ENCODE peak calls at places on chromosomes 1 and 21, in ten cellular contexts. One of them, this sample, is unnamed.

GRCh38 chr1:192559115-192560006 is 16.2 kb upstream of the RGS1 start:
- DNase-seq in sigmoid colon: no peak
- DNase-seq in breast epithelium: no peak
- DNase-seq in GM12878: no peak
- DNase-seq in stomach: no peak
- DNase-seq in endothelial cell of umbilical vein: peak; percentile 96
- DNase-seq in HCT116: peak; percentile 68
- DNase-seq in SK-N-SH: no peak
- DNase-seq in spleen: no peak
- DNase-seq in upper lobe of left lung: no peak
- DNase-seq in this sample: peak; percentile 69

GRCh38 chr21:33587792-33588484 is 546 bp downstream of the DONSON start:
- DNase-seq in endothelial cell of umbilical vein: peak; percentile 51
- DNase-seq in HCT116: no peak
- DNase-seq in spleen: no peak
- DNase-seq in GM12878: no peak
- DNase-seq in SK-N-SH: no peak
- DNase-seq in sigmoid colon: peak; percentile 74
- DNase-seq in breast epithelium: no peak
- DNase-seq in upper lobe of left lung: no peak
- DNase-seq in stomach: peak; percentile 34
- DNase-seq in this sample: no peak

GRCh38 chr1:151255381-151255780 is 847 bp downstream of the PSMD4 start:
- DNase-seq in GM12878: no peak
- DNase-seq in stomach: no peak
- DNase-seq in SK-N-SH: peak; percentile 9
- DNase-seq in spleen: no peak
- DNase-seq in breast epithelium: no peak
- DNase-seq in endothelial cell of umbilical vein: no peak
- DNase-seq in HCT116: no peak
- DNase-seq in sigmoid colon: no peak
- DNase-seq in upper lobe of left lung: no peak
- DNase-seq in this sample: no peak

GRCh38 chr1:13483946-13484345 is 29.9 kb downstream of the LRRC38 start:
- DNase-seq in stomach: no peak
- DNase-seq in sigmoid colon: no peak
- DNase-seq in SK-N-SH: no peak
- DNase-seq in upper lobe of left lung: peak; percentile 44
- DNase-seq in endothelial cell of umbilical vein: no peak
- DNase-seq in HCT116: no peak
- DNase-seq in breast epithelium: no peak
- DNase-seq in GM12878: no peak
- DNase-seq in spleen: no peak
- DNase-seq in this sample: no peak

GRCh38 chr1:4086085-4086850 is 186.2 kb upstream of the C1orf174 start:
- DNase-seq in endothelial cell of umbilical vein: no peak
- DNase-seq in SK-N-SH: peak; percentile 56
- DNase-seq in upper lobe of left lung: peak; percentile 38
- DNase-seq in sigmoid colon: peak; percentile 50
- DNase-seq in GM12878: no peak
- DNase-seq in HCT116: no peak
- DNase-seq in spleen: peak; percentile 23
- DNase-seq in stomach: no peak
- DNase-seq in breast epithelium: no peak
- DNase-seq in this sample: no peak

GRCh38 chr1:166691476-166691875 is 147.8 kb upstream of the POGK start:
- DNase-seq in HCT116: no peak
- DNase-seq in spleen: no peak
- DNase-seq in sigmoid colon: no peak
- DNase-seq in GM12878: no peak
- DNase-seq in SK-N-SH: no peak
- DNase-seq in stomach: no peak
- DNase-seq in upper lobe of left lung: no peak
- DNase-seq in endothelial cell of umbilical vein: no peak
- DNase-seq in breast epithelium: no peak
- DNase-seq in this sample: no peak

GRCh38 chr1:11571906-11572616 is 82.2 kb downstream of the FBXO2 start:
- DNase-seq in breast epithelium: no peak
- DNase-seq in HCT116: peak; percentile 8
- DNase-seq in spleen: peak; percentile 28
- DNase-seq in upper lobe of left lung: no peak
- DNase-seq in stomach: no peak
- DNase-seq in GM12878: no peak
- DNase-seq in SK-N-SH: no peak
- DNase-seq in endothelial cell of umbilical vein: no peak
- DNase-seq in sigmoid colon: no peak
- DNase-seq in this sample: no peak

GRCh38 chr1:8039065-8039464 is 13.0 kb upstream of the ERRFI1 start:
- DNase-seq in stomach: no peak
- DNase-seq in GM12878: no peak
- DNase-seq in breast epithelium: no peak
- DNase-seq in upper lobe of left lung: no peak
- DNase-seq in endothelial cell of umbilical vein: no peak
- DNase-seq in HCT116: no peak
- DNase-seq in spleen: no peak
- DNase-seq in sigmoid colon: no peak
- DNase-seq in SK-N-SH: no peak
- DNase-seq in this sample: no peak

GRCh38 chr1:115331531-115332331 is 6.3 kb downstream of the NGF start:
- DNase-seq in sigmoid colon: no peak
- DNase-seq in breast epithelium: no peak
- DNase-seq in SK-N-SH: no peak
- DNase-seq in upper lobe of left lung: no peak
- DNase-seq in stomach: no peak
- DNase-seq in GM12878: no peak
- DNase-seq in endothelial cell of umbilical vein: no peak
- DNase-seq in spleen: no peak
- DNase-seq in HCT116: no peak
- DNase-seq in this sample: no peak

GRCh38 chr21:30408782-30409494 is 13.1 kb downstream of the KRTAP13-1 start:
- DNase-seq in SK-N-SH: peak; percentile 49
- DNase-seq in GM12878: no peak
- DNase-seq in endothelial cell of umbilical vein: no peak
- DNase-seq in sigmoid colon: no peak
- DNase-seq in HCT116: peak; percentile 2
- DNase-seq in upper lobe of left lung: peak; percentile 31
- DNase-seq in stomach: peak; percentile 66
- DNase-seq in spleen: no peak
- DNase-seq in breast epithelium: peak; percentile 23
- DNase-seq in this sample: no peak

GRCh38 chr1:220189750-220190347 is 82.4 kb downstream of the RAB3GAP2 start:
- DNase-seq in upper lobe of left lung: no peak
- DNase-seq in SK-N-SH: peak; percentile 32
- DNase-seq in spleen: no peak
- DNase-seq in sigmoid colon: no peak
- DNase-seq in HCT116: peak; percentile 23
- DNase-seq in breast epithelium: no peak
- DNase-seq in endothelial cell of umbilical vein: peak; percentile 25
- DNase-seq in stomach: no peak
- DNase-seq in GM12878: no peak
- DNase-seq in this sample: no peak

GRCh38 chr1:36924282-36924791 is 110.0 kb downstream of the GRIK3 start:
- DNase-seq in GM12878: no peak
- DNase-seq in SK-N-SH: peak; percentile 38
- DNase-seq in breast epithelium: no peak
- DNase-seq in sigmoid colon: peak; percentile 63
- DNase-seq in stomach: peak; percentile 49
- DNase-seq in spleen: no peak
- DNase-seq in upper lobe of left lung: no peak
- DNase-seq in HCT116: no peak
- DNase-seq in endothelial cell of umbilical vein: peak; percentile 28
- DNase-seq in this sample: no peak

GRCh38 chr1:75672108-75672507 is 52.4 kb upstream of the ACADM start:
- DNase-seq in spleen: no peak
- DNase-seq in breast epithelium: no peak
- DNase-seq in upper lobe of left lung: no peak
- DNase-seq in GM12878: no peak
- DNase-seq in SK-N-SH: no peak
- DNase-seq in HCT116: no peak
- DNase-seq in stomach: no peak
- DNase-seq in sigmoid colon: no peak
- DNase-seq in endothelial cell of umbilical vein: no peak
- DNase-seq in this sample: no peak

GRCh38 chr1:75673399-75673798 is 51.1 kb upstream of the ACADM start:
- DNase-seq in stomach: no peak
- DNase-seq in upper lobe of left lung: no peak
- DNase-seq in GM12878: no peak
- DNase-seq in HCT116: no peak
- DNase-seq in SK-N-SH: no peak
- DNase-seq in breast epithelium: no peak
- DNase-seq in sigmoid colon: no peak
- DNase-seq in endothelial cell of umbilical vein: no peak
- DNase-seq in spleen: no peak
- DNase-seq in this sample: no peak

GRCh38 chr1:75671708-75672107 is 52.8 kb upstream of the ACADM start:
- DNase-seq in spleen: no peak
- DNase-seq in endothelial cell of umbilical vein: no peak
- DNase-seq in GM12878: no peak
- DNase-seq in HCT116: no peak
- DNase-seq in stomach: no peak
- DNase-seq in breast epithelium: no peak
- DNase-seq in sigmoid colon: no peak
- DNase-seq in upper lobe of left lung: no peak
- DNase-seq in SK-N-SH: no peak
- DNase-seq in this sample: no peak

GRCh38 chr1:75673885-75674284 is 50.6 kb upstream of the ACADM start:
- DNase-seq in endothelial cell of umbilical vein: no peak
- DNase-seq in HCT116: no peak
- DNase-seq in stomach: no peak
- DNase-seq in GM12878: no peak
- DNase-seq in SK-N-SH: no peak
- DNase-seq in spleen: no peak
- DNase-seq in sigmoid colon: no peak
- DNase-seq in breast epithelium: no peak
- DNase-seq in upper lobe of left lung: no peak
- DNase-seq in this sample: no peak

GRCh38 chr1:75672528-75673393 is 51.7 kb upstream of the ACADM start:
- DNase-seq in endothelial cell of umbilical vein: no peak
- DNase-seq in stomach: no peak
- DNase-seq in SK-N-SH: no peak
- DNase-seq in GM12878: no peak
- DNase-seq in HCT116: peak; percentile 55
- DNase-seq in upper lobe of left lung: no peak
- DNase-seq in spleen: no peak
- DNase-seq in sigmoid colon: no peak
- DNase-seq in breast epithelium: no peak
- DNase-seq in this sample: no peak
- TF ChIP-seq POLR2AphosphoS5 in endothelial cell of umbilical vein: no peak
- TF ChIP-seq POLR2AphosphoS5 in stomach: no peak
- TF ChIP-seq POLR2AphosphoS5 in SK-N-SH: no peak
- TF ChIP-seq POLR2AphosphoS5 in GM12878: no peak
- TF ChIP-seq POLR2AphosphoS5 in HCT116: no peak
- TF ChIP-seq POLR2AphosphoS5 in upper lobe of left lung: no peak
- TF ChIP-seq POLR2AphosphoS5 in spleen: no peak
- TF ChIP-seq POLR2AphosphoS5 in sigmoid colon: no peak
- TF ChIP-seq POLR2AphosphoS5 in breast epithelium: no peak
- TF ChIP-seq POLR2AphosphoS5 in this sample: no peak

DNA sequence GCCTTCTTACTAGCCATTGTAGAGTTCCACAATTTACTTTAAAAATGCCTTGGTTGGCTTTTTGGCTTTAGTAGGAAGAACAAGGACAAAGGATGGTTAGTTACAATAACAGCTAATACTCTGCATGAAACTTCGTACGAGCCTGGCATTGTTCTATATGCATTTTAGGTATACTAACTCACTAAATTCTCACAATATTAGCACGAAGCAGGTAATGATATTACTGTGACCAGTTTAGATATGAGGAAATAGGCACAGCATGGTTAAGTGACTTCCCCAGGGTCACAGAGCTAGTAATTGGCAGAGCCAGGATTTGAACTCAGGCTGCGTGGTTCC is 50.5 kb upstream of the CYP2J2 start:
- DNase-seq in upper lobe of left lung: no peak
- DNase-seq in GM12878: no peak
- DNase-seq in sigmoid colon: no peak
- DNase-seq in SK-N-SH: no peak
- DNase-seq in spleen: no peak
- DNase-seq in stomach: no peak
- DNase-seq in endothelial cell of umbilical vein: no peak
- DNase-seq in HCT116: no peak
- DNase-seq in breast epithelium: no peak
- DNase-seq in this sample: no peak
- TF ChIP-seq CTCF in upper lobe of left lung: no peak
- TF ChIP-seq CTCF in GM12878: no peak
- TF ChIP-seq CTCF in sigmoid colon: no peak
- TF ChIP-seq CTCF in SK-N-SH: no peak
- TF ChIP-seq CTCF in spleen: no peak
- TF ChIP-seq CTCF in stomach: no peak
- TF ChIP-seq CTCF in endothelial cell of umbilical vein: no peak
- TF ChIP-seq CTCF in HCT116: no peak
- TF ChIP-seq CTCF in breast epithelium: no peak
- TF ChIP-seq CTCF in this sample: peak; percentile 70

DNA sequence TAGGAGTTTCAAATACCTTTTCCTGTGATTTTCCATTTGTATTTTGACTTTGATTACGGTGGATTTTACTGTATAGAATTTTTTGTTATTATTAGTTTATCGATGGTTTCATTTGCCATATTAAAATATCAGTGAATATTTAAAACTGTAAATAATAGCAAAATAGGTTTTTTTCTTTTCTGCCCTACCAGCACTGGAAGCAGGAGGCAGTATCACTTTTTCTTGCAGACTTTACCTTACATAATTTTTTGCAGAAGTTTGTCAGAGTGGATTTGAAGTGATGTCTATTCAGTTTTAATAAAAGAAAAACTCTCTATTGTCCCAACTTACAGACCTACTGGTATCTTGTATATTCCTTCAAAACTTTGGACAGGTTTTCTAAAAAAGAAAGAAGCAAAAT is 213.6 kb downstream of the CENPF start:
- DNase-seq in endothelial cell of umbilical vein: no peak
- DNase-seq in GM12878: no peak
- DNase-seq in HCT116: no peak
- DNase-seq in spleen: no peak
- DNase-seq in stomach: no peak
- DNase-seq in sigmoid colon: no peak
- DNase-seq in breast epithelium: no peak
- DNase-seq in SK-N-SH: no peak
- DNase-seq in upper lobe of left lung: no peak
- DNase-seq in this sample: no peak
- TF ChIP-seq POLR2AphosphoS5 in endothelial cell of umbilical vein: no peak
- TF ChIP-seq POLR2AphosphoS5 in GM12878: no peak
- TF ChIP-seq POLR2AphosphoS5 in HCT116: no peak
- TF ChIP-seq POLR2AphosphoS5 in spleen: no peak
- TF ChIP-seq POLR2AphosphoS5 in stomach: no peak
- TF ChIP-seq POLR2AphosphoS5 in sigmoid colon: no peak
- TF ChIP-seq POLR2AphosphoS5 in breast epithelium: no peak
- TF ChIP-seq POLR2AphosphoS5 in SK-N-SH: no peak
- TF ChIP-seq POLR2AphosphoS5 in upper lobe of left lung: no peak
- TF ChIP-seq POLR2AphosphoS5 in this sample: no peak

DNA sequence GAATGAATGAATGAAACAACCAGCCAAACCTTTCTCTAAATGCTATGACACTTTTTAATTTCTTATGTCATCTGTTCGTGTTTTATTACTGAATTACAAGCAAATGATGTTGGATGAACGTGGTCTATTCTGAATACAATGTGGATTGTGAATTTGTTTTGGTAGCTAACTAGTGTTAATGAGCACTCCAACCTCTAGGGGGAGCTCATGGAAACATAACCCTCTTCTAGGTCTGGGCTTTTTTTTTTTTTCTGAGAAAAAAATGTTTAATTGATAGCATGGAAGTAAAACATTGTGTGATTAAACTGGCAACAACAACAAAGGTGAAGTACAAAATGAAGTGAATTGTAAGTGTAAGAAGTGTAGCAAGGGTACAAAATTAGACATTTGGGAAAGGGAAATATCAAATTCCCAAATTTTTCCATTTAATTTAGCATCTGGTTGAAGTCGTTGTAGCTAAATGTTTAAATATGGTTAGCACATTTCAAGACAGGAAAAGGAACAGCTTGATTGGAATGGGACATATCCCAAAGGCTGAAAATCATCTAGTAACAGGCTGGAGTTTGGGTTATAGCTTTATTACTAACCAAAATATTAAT is 42.6 kb upstream of the PTGS2 start:
- DNase-seq in spleen: no peak
- DNase-seq in GM12878: no peak
- DNase-seq in endothelial cell of umbilical vein: peak; percentile 52
- DNase-seq in upper lobe of left lung: no peak
- DNase-seq in sigmoid colon: no peak
- DNase-seq in stomach: no peak
- DNase-seq in HCT116: peak; percentile 51
- DNase-seq in SK-N-SH: peak; percentile 23
- DNase-seq in breast epithelium: no peak
- DNase-seq in this sample: no peak
- TF ChIP-seq CTCF in spleen: peak; percentile 29
- TF ChIP-seq CTCF in GM12878: peak; percentile 73
- TF ChIP-seq CTCF in endothelial cell of umbilical vein: peak; percentile 56
- TF ChIP-seq CTCF in upper lobe of left lung: peak; percentile 24
- TF ChIP-seq CTCF in sigmoid colon: peak; percentile 46
- TF ChIP-seq CTCF in stomach: peak; percentile 43
- TF ChIP-seq CTCF in HCT116: peak; percentile 27
- TF ChIP-seq CTCF in SK-N-SH: peak; percentile 65
- TF ChIP-seq CTCF in breast epithelium: no peak
- TF ChIP-seq CTCF in this sample: peak; percentile 52

This sample was measured in Panc1.